ENCODE peak calls at places on chromosome 15, in five cellular contexts. M is HFF-Myc, K is choroid plexus epithelial cell, C is glutamatergic neuron, T is ovary. P is an unnamed sample.

GRCh38 chr15:40441736-40442531 is 1.2 kb downstream of the BAHD1 start:
- DNase-seq in M (no peak), K (no peak), C (peak; percentile 65), T (peak; percentile 59), P (peak; percentile 59)

GRCh38 chr15:33963831-33964664 is 4.2 kb upstream of the CHRM5 start:
- DNase-seq in M (no peak), K (peak; percentile 69), C (no peak), T (no peak), P (peak; percentile 48)

GRCh38 chr15:96337991-96338771 is 7.7 kb downstream of the NR2F2 start:
- DNase-seq in M (no peak), K (peak; percentile 26), C (no peak), T (no peak), P (no peak)

GRCh38 chr15:50241684-50242450 is 23.7 kb downstream of the HDC start:
- DNase-seq in M (no peak), K (peak; percentile 43), C (no peak), T (no peak), P (no peak)

GRCh38 chr15:98720577-98720976 is 72.2 kb downstream of the IGF1R start:
- DNase-seq in M (no peak), K (no peak), C (no peak), T (no peak), P (no peak)

GRCh38 chr15:71103102-71103676 is 12.1 kb upstream of the THSD4 start:
- DNase-seq in M (no peak), K (peak; percentile 82), C (no peak), T (no peak), P (no peak)

GRCh38 chr15:92091155-92091734 is 237.7 kb downstream of the SLCO3A1 start:
- DNase-seq in M (no peak), K (peak; percentile 30), C (peak; percentile 86), T (no peak), P (no peak)

GRCh38 chr15:88617031-88617722 is 4.0 kb upstream of the AEN start:
- DNase-seq in M (no peak), K (no peak), C (no peak), T (no peak), P (no peak)

GRCh38 chr15:93049233-93049632 is 39.8 kb downstream of the RGMA start:
- DNase-seq in M (no peak), K (no peak), C (no peak), T (no peak), P (no peak)

GRCh38 chr15:75713338-75713895 is 769 bp upstream of the CSPG4 start:
- DNase-seq in M (no peak), K (peak; percentile 54), C (no peak), T (no peak), P (no peak)

GRCh38 chr15:58057559-58057958 is 8.0 kb downstream of the ALDH1A2 start:
- DNase-seq in M (no peak), K (no peak), C (no peak), T (no peak), P (no peak)

GRCh38 chr15:79176151-79176550 is 85.6 kb upstream of the RASGRF1 start:
- DNase-seq in M (no peak), K (no peak), C (no peak), T (no peak), P (no peak)

GRCh38 chr15:77028451-77029165 is 33.7 kb downstream of the PSTPIP1 start:
- DNase-seq in M (no peak), K (no peak), C (no peak), T (no peak), P (no peak)

GRCh38 chr15:57218826-57219576 is 157.3 kb upstream of the CGNL1 start:
- DNase-seq in M (peak; percentile 99), K (peak; percentile 99), C (no peak), T (no peak), P (no peak)

GRCh38 chr15:90407871-90408317 is 19.9 kb downstream of the IQGAP1 start:
- DNase-seq in M (no peak), K (peak; percentile 66), C (no peak), T (no peak), P (no peak)

GRCh38 chr15:66035901-66036300 is 166.6 kb downstream of the RAB11A start:
- DNase-seq in M (no peak), K (no peak), C (no peak), T (no peak), P (no peak)

GRCh38 chr15:80308002-80308401 is 56.0 kb upstream of the CTXND1 start:
- DNase-seq in M (no peak), K (no peak), C (no peak), T (no peak), P (no peak)

GRCh38 chr15:74378853-74379252 is 11.4 kb upstream of the CYP11A1 start:
- DNase-seq in M (no peak), K (peak; percentile 69), C (no peak), T (no peak), P (peak; percentile 49)

GRCh38 chr15:77671274-77672056 is 38.8 kb upstream of the LINGO1 start:
- DNase-seq in M (no peak), K (no peak), C (peak; percentile 46), T (no peak), P (no peak)

GRCh38 chr15:94743668-94744067 is 512.3 kb downstream of the MCTP2 start:
- DNase-seq in M (no peak), K (peak; percentile 1), C (no peak), T (no peak), P (no peak)

GRCh38 chr15:56772868-56773639 is 39.7 kb upstream of the ZNF280D start:
- DNase-seq in M (no peak), K (peak; percentile 68), C (no peak), T (no peak), P (no peak)

DNA sequence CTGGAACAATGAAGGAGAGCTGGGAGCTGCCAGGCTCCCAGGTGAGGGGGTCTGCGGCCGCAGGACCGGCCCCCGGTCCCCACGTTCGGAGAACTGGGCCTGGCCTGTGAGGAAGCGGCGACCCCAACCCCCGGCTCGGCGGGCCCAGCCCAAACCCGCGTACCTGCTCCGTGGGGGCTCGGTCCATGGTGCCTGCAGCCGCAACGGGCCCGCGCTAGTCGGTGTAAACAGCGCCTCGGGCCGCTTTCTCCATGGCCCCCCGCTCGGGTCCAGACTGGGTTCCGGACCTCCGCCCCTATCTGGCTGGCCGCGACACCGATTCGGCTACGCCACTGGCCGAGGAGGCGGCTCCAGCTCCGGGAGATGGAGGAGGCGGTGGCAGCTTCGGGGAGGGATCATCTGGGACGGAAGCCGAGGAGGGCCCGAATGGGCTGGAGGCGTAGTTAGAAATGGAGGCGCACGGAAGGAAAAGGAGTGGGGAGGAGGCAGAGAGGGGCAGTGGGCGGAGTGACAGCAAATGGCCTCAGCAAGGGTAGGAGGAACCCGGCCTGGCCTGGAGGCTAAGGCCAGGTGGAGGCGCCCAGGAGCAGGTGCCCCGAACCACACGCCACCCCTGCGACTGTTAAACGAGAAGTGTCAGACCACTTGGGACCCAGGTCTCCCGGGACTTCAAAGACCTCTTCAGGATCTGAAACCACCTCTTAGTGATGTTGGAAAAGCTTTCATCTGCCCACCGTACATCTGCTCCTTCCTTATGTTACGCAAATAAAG is at the start of gene SECISBP2L:
- DNase-seq in M (peak; percentile 82), K (peak; percentile 96), C (peak; percentile 95), T (peak; percentile 91), P (peak; percentile 94)
- TF ChIP-seq CTCF in M (peak; percentile 26), K (peak; percentile 42), C (no peak), T (no peak), P (peak; percentile 74)

GRCh38 chr15:45224596-45225217 is 27.3 kb upstream of the SLC28A2 start:
- DNase-seq in M (no peak), K (no peak), C (no peak), T (no peak), P (no peak)

GRCh38 chr15:45225506-45226273 is 26.3 kb upstream of the SLC28A2 start:
- DNase-seq in M (no peak), K (no peak), C (no peak), T (no peak), P (no peak)

GRCh38 chr15:45221053-45221599 is 30.9 kb upstream of the SLC28A2 start:
- DNase-seq in M (no peak), K (no peak), C (no peak), T (no peak), P (no peak)

DNA sequence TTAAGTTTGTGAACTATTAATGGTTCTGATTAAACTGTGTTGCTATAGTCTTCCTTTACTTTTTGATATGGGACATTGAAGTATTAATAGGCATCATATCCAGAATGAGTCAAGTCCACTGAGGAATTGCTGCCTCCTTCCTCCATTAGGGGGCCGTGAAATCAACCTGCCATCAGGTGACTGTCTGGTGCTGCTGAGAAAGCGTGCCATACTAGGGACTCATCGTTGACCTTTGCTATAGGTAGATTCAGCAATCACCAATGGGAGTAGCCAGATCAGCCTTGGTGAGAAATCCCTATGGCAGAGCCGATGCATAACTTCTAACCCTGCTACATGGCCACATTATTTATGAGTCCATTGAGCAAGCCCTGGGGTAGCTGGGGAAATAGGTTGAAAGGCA is 30.1 kb upstream of the SLC28A2 start:
- DNase-seq in M (no peak), K (no peak), C (no peak), T (no peak), P (no peak)
- TF ChIP-seq CTCF in M (no peak), K (no peak), C (no peak), T (no peak), P (no peak)

DNA sequence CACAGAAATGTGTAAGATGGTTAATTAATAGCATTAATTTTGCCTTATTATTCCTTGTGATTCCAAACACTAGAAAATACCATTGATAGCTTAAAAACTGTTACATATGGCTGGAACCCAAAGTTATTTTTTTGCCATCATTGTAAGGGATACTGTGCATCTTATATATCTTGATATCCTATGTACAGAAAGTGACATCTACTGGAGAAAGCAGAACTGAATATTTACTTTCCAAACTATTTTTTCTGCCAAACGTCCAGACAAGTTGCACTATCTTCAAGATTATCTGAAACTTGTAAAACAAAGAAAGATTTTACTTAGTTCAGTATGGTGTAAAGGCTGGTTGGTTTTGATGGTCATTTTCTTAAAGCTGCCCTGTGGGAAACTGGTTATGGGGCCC is 33.3 kb upstream of the MEIS2 start:
- DNase-seq in M (peak; percentile 12), K (peak; percentile 48), C (no peak), T (no peak), P (no peak)
- TF ChIP-seq CTCF in M (peak; percentile 18), K (peak; percentile 32), C (no peak), T (no peak), P (no peak)

DNA sequence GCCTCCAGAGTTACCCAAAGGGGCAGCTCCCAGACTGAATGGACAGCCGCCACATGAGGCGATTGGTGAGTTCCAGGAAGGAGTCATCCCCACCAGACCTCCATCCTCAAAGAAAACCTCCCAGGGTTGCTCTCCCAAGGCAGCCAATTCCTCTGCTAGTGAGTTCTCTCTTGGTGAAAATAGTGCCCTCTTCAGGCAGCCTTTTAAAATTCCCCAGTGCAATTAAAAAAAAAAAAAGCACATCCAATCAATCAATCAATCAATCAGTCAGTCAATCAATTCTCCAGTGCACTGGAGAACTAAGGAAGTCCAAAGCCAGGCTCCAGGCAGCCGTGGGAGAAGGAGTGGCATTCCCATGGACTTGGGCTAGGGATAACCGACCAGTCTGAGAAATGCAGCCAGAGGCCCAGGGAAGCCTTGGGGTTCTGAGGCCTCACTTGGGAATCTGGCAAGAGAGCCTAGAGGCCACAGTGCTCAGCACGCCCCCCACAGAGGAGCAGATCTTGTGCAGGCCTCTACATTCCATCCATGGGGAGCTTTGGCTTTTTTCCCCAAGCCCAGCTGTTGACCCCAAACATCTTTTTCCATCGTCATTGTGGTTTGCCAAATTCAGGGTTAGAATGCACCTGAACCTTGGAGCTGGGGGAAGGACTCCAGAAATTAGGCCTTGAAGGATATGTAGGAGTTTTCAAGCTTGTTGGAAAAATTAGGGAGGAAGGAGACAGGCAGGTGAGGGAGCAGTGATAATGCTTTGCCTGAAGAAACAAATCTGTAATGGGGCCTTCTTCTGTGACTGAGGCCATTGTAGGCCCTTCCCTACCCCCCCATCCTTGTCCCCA is 4.8 kb downstream of the PAQR5 start:
- DNase-seq in M (no peak), K (peak; percentile 81), C (no peak), T (no peak), P (no peak)
- TF ChIP-seq CTCF in M (peak; percentile 27), K (peak; percentile 39), C (no peak), T (no peak), P (no peak)